ENCODE peak calls at places on chromosomes 5 and 9, in four cellular contexts. One of them, this sample, is unnamed. For H3K4me1, the result is how much of the 10 kb centered on the place peaks cover.

GRCh38 chr5:72290356-72291133 is 29.5 kb downstream of the MRPS27 start:
- DNase-seq in ovary: no peak
- DNase-seq in aorta: no peak
- DNase-seq in fibroblast of lung: peak
- DNase-seq in this sample: no peak

GRCh38 chr5:15004506-15004905 is 132.9 kb upstream of the ANKH start:
- DNase-seq in ovary: no peak
- DNase-seq in aorta: no peak
- DNase-seq in fibroblast of lung: no peak
- DNase-seq in this sample: no peak

GRCh38 chr5:165616550-165617430 is 2111.4 kb downstream of the MAT2B start:
- DNase-seq in ovary: no peak
- DNase-seq in aorta: no peak
- DNase-seq in fibroblast of lung: peak
- DNase-seq in this sample: no peak

GRCh38 chr5:147693238-147693637 is 89.3 kb downstream of the JAKMIP2 start:
- DNase-seq in ovary: no peak
- DNase-seq in aorta: no peak
- DNase-seq in fibroblast of lung: no peak
- DNase-seq in this sample: no peak

GRCh38 chr5:31144364-31144763 is 49.1 kb upstream of the CDH6 start:
- DNase-seq in ovary: no peak
- DNase-seq in aorta: no peak
- DNase-seq in fibroblast of lung: no peak
- DNase-seq in this sample: no peak

GRCh38 chr9:137788561-137789294 is 88.9 kb upstream of the CACNA1B start:
- DNase-seq in ovary: peak
- DNase-seq in aorta: no peak
- DNase-seq in fibroblast of lung: no peak
- DNase-seq in this sample: no peak

GRCh38 chr5:174338204-174339010 is 292.9 kb downstream of the NSG2 start:
- DNase-seq in ovary: no peak
- DNase-seq in aorta: peak
- DNase-seq in fibroblast of lung: no peak
- DNase-seq in this sample: no peak

GRCh38 chr5:142324377-142324870 is 397 bp downstream of the SPRY4 start:
- DNase-seq in ovary: no peak
- DNase-seq in aorta: peak
- DNase-seq in fibroblast of lung: no peak
- DNase-seq in this sample: peak

GRCh38 chr9:133769511-133770075 is 31.4 kb upstream of the SARDH start:
- DNase-seq in ovary: peak
- DNase-seq in aorta: peak
- DNase-seq in fibroblast of lung: no peak
- DNase-seq in this sample: no peak

GRCh38 chr5:4563400-4563799 is 576.7 kb upstream of the ADAMTS16 start:
- DNase-seq in ovary: no peak
- DNase-seq in aorta: no peak
- DNase-seq in fibroblast of lung: no peak
- DNase-seq in this sample: no peak

DNA sequence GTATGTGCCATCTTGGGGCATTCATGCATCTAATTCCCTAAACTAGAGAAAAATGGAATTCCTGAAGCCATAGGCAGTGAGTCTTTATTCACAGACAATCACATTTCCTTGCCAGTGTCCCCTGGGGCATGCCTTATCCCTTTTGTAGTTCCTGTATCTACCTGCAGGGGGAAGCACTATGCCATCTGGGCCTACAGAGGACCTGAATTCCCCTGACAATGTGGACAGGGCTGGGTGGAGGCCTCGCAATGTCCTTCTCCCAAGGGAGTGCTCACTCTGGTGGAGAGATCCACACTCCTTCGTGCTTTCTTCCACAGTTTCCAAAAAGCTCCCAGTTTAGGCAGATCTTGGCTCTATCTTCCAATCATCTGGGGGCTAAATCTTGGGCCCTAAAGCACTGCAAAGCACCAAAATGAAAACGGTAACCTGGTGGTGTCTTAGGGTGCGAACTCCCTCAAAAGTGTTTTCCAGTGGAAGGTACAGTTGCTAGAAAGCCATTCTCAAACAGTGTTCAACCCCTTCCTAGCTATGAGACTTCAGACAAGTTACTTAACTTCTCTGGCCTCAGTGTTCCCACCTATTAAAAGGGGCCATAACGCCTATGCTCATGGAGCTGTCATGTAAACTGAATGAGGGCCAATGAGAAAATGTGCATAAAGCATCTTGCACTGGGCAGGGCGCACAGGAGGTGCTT is 17.5 kb downstream of the WHRN start:
- DNase-seq in ovary: peak
- DNase-seq in aorta: peak
- DNase-seq in fibroblast of lung: peak
- DNase-seq in this sample: peak
- H3K4me3 ChIP-seq in ovary: no peak
- H3K4me3 ChIP-seq in aorta: no peak
- H3K4me3 ChIP-seq in fibroblast of lung: no peak
- H3K4me3 ChIP-seq in this sample: no peak

GRCh38 chr5:168022761-168023160 is 268.7 kb upstream of the WWC1 start:
- DNase-seq in ovary: no peak
- DNase-seq in aorta: no peak
- DNase-seq in fibroblast of lung: no peak
- DNase-seq in this sample: no peak

GRCh38 chr5:168020522-168021294 is 270.7 kb upstream of the WWC1 start:
- DNase-seq in ovary: no peak
- DNase-seq in aorta: no peak
- DNase-seq in fibroblast of lung: peak
- DNase-seq in this sample: no peak

GRCh38 chr5:168017313-168017712 is 274.1 kb upstream of the WWC1 start:
- DNase-seq in ovary: no peak
- DNase-seq in aorta: no peak
- DNase-seq in fibroblast of lung: no peak
- DNase-seq in this sample: no peak

GRCh38 chr5:168027002-168027401 is 264.4 kb upstream of the WWC1 start:
- DNase-seq in ovary: no peak
- DNase-seq in aorta: no peak
- DNase-seq in fibroblast of lung: no peak
- DNase-seq in this sample: no peak

DNA sequence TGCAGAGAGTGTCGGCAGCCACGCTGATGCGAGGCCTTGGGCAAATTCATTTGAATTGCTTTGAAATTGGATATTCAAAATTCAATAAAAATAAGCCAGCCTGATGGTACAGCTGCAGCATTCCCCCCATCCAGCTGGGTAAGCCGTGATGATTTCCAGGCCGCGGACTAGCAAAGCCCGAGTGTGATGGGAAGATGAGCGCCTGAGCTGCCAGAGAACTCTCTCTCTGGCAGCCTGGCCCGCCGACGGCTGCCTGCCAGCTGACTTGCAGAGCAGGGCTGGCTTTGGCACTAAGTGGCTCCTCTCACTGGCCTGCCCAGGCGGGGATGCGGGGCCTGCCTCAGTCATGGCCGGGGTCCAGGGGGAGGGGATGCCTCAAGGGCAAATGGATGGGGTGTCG is 268.3 kb upstream of the WWC1 start:
- DNase-seq in ovary: peak
- DNase-seq in aorta: no peak
- DNase-seq in fibroblast of lung: peak
- DNase-seq in this sample: no peak
- H3K4me1 ChIP-seq in ovary: under half
- H3K4me1 ChIP-seq in aorta: under half
- H3K4me1 ChIP-seq in fibroblast of lung: under half
- H3K4me1 ChIP-seq in this sample: under half

DNA sequence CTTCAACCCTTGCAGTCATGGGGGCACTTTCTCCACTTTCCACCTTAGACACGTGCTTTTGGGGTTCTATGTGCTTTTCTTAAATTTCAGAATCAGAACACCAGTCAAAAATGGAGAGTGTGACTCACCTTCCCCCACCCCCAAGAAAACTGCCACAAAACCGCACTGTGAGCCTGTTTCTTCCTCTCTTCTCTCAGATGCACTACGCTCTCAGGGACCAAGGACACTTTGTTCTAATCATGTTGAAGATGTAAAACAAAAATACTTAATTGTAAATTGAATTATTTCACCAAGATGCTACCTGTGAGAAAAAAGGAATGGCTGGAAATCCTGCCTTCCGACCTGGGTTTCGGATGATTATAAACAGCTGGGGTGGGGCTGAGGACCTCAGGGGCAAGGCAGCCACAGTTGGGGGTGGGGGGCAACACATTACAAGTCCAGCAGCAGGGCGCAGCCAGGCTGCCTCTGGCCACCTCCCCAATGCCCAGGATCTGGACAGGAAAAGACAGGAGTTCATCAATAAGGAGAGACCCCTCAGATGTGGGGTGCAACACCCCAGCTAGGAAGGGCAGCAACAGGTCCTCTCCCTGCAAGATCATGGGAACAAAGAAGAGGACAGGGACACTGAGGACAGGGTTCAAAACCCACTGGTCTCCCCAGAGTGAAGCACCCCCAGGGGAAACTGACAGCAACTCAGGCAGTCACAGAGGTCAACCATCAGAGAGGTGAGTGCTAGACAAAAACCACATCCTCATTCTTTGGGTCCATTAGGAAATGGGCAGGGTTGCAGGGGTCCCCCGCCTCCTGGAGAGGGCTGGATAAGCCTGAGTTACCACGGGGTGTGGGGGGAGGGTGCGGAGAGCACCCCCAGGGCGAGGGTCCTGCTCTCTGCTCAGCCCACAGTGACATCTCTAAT is 33.7 kb downstream of the SEMA4D start:
- DNase-seq in ovary: no peak
- DNase-seq in aorta: no peak
- DNase-seq in fibroblast of lung: no peak
- DNase-seq in this sample: no peak
- H3K4me3 ChIP-seq in ovary: no peak
- H3K4me3 ChIP-seq in aorta: no peak
- H3K4me3 ChIP-seq in fibroblast of lung: no peak
- H3K4me3 ChIP-seq in this sample: no peak

GRCh38 chr5:149420509-149421371 is 41.6 kb upstream of the IL17B start:
- DNase-seq in ovary: peak
- DNase-seq in aorta: no peak
- DNase-seq in fibroblast of lung: peak
- DNase-seq in this sample: no peak

GRCh38 chr5:149419532-149420485 is 40.7 kb upstream of the IL17B start:
- DNase-seq in ovary: no peak
- DNase-seq in aorta: no peak
- DNase-seq in fibroblast of lung: peak
- DNase-seq in this sample: no peak

GRCh38 chr5:149417714-149418368 is 38.7 kb upstream of the IL17B start:
- DNase-seq in ovary: no peak
- DNase-seq in aorta: peak
- DNase-seq in fibroblast of lung: no peak
- DNase-seq in this sample: no peak

GRCh38 chr5:149416977-149417713 is 38.1 kb upstream of the IL17B start:
- DNase-seq in ovary: peak
- DNase-seq in aorta: peak
- DNase-seq in fibroblast of lung: peak
- DNase-seq in this sample: no peak

GRCh38 chr5:149418910-149419531 is 39.9 kb upstream of the IL17B start:
- DNase-seq in ovary: no peak
- DNase-seq in aorta: peak
- DNase-seq in fibroblast of lung: no peak
- DNase-seq in this sample: no peak
- H3K4me1 ChIP-seq in ovary: half or more
- H3K4me1 ChIP-seq in aorta: under half
- H3K4me1 ChIP-seq in fibroblast of lung: half or more
- H3K4me1 ChIP-seq in this sample: under half

GRCh38 chr9:12538842-12539584 is 154.2 kb upstream of the TYRP1 start:
- DNase-seq in ovary: no peak
- DNase-seq in aorta: no peak
- DNase-seq in fibroblast of lung: no peak
- DNase-seq in this sample: peak
- H3K4me3 ChIP-seq in ovary: no peak
- H3K4me3 ChIP-seq in aorta: peak
- H3K4me3 ChIP-seq in fibroblast of lung: no peak
- H3K4me3 ChIP-seq in this sample: peak

GRCh38 chr9:108609227-108609894 is 246.4 kb downstream of the ACTL7B start:
- DNase-seq in ovary: no peak
- DNase-seq in aorta: no peak
- DNase-seq in fibroblast of lung: no peak
- DNase-seq in this sample: no peak

GRCh38 chr9:108615152-108615551 is 240.6 kb downstream of the ACTL7B start:
- DNase-seq in ovary: no peak
- DNase-seq in aorta: no peak
- DNase-seq in fibroblast of lung: no peak
- DNase-seq in this sample: no peak

GRCh38 chr9:108607607-108608006 is 248.2 kb downstream of the ACTL7B start:
- DNase-seq in ovary: no peak
- DNase-seq in aorta: no peak
- DNase-seq in fibroblast of lung: no peak
- DNase-seq in this sample: no peak

GRCh38 chr9:108609895-108610253 is 245.9 kb downstream of the ACTL7B start:
- DNase-seq in ovary: no peak
- DNase-seq in aorta: no peak
- DNase-seq in fibroblast of lung: no peak
- DNase-seq in this sample: no peak

GRCh38 chr9:108612510-108612909 is 243.3 kb downstream of the ACTL7B start:
- DNase-seq in ovary: no peak
- DNase-seq in aorta: no peak
- DNase-seq in fibroblast of lung: no peak
- DNase-seq in this sample: no peak
- H3K4me1 ChIP-seq in ovary: under half
- H3K4me1 ChIP-seq in aorta: under half
- H3K4me1 ChIP-seq in fibroblast of lung: under half
- H3K4me1 ChIP-seq in this sample: under half

DNA sequence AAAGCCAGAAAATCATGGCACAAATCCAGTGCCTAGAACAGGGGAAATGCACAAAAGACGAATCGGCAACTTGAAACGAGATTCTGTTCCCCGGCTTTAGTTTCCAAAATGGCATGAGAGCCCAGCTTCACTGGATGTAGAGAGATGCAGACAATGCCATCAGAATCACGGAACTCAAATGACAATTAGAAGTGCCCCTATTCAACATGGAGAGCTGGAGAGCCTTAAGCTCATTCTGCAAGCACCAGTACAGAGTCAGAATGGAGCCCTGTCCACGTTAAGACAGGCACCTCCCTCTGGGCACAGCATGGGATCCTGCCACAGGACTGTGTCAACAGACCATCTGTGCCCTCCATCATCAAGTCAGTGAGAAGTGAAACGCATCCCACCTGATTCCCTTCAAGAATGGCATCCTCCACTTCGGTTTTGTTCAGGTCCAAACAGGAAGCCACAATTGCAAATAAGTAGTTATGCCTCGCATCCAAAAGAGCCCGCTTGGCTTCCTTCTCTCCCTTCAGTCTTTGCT is 13.7 kb downstream of the DNAH5 start:
- DNase-seq in ovary: no peak
- DNase-seq in aorta: no peak
- DNase-seq in fibroblast of lung: no peak
- DNase-seq in this sample: no peak
- H3K4me3 ChIP-seq in ovary: no peak
- H3K4me3 ChIP-seq in aorta: no peak
- H3K4me3 ChIP-seq in fibroblast of lung: no peak
- H3K4me3 ChIP-seq in this sample: no peak

GRCh38 chr5:151127926-151128325 is 29.7 kb downstream of the ANXA6 start:
- DNase-seq in ovary: no peak
- DNase-seq in aorta: peak
- DNase-seq in fibroblast of lung: no peak
- DNase-seq in this sample: no peak
- H3K4me1 ChIP-seq in ovary: under half
- H3K4me1 ChIP-seq in aorta: under half
- H3K4me1 ChIP-seq in fibroblast of lung: under half
- H3K4me1 ChIP-seq in this sample: under half